ENCODE peak calls at places on chromosomes 7 and 10, in four cellular contexts. One of them, this sample, is unnamed. For H3K4me1, the result is how much of the 10 kb centered on the place peaks cover.

GRCh38 chr10:76582536-76582935 is 1055.1 kb downstream of the KCNMA1 start:
- DNase-seq in H1: no peak
- DNase-seq in GM12878: no peak
- DNase-seq in HepG2: no peak
- DNase-seq in this sample: no peak

GRCh38 chr10:74384615-74385213 is 233.7 kb downstream of the ADK start:
- DNase-seq in H1: no peak
- DNase-seq in GM12878: no peak
- DNase-seq in HepG2: no peak
- DNase-seq in this sample: no peak

GRCh38 chr10:47176903-47177860 is 122.8 kb upstream of the GDF10 start:
- DNase-seq in H1: no peak
- DNase-seq in GM12878: no peak
- DNase-seq in HepG2: no peak
- DNase-seq in this sample: no peak

GRCh38 chr7:20578257-20578771 is 37.2 kb upstream of the ABCB5 start:
- DNase-seq in H1: no peak
- DNase-seq in GM12878: no peak
- DNase-seq in HepG2: no peak
- DNase-seq in this sample: no peak

GRCh38 chr7:154998481-154998880 is 4.4 kb downstream of the PAXIP1 start:
- DNase-seq in H1: no peak
- DNase-seq in GM12878: no peak
- DNase-seq in HepG2: no peak
- DNase-seq in this sample: no peak

GRCh38 chr7:106465704-106466468 is 181.1 kb upstream of the NAMPT start:
- DNase-seq in H1: no peak
- DNase-seq in GM12878: no peak
- DNase-seq in HepG2: no peak
- DNase-seq in this sample: no peak

GRCh38 chr7:150855046-150855445 is 2.7 kb downstream of the AOC1 start:
- DNase-seq in H1: no peak
- DNase-seq in GM12878: no peak
- DNase-seq in HepG2: no peak
- DNase-seq in this sample: no peak

GRCh38 chr7:32611700-32612099 is 116.4 kb downstream of the AVL9 start:
- DNase-seq in H1: no peak
- DNase-seq in GM12878: no peak
- DNase-seq in HepG2: no peak
- DNase-seq in this sample: no peak

GRCh38 chr7:132579260-132579899 is 3.1 kb upstream of the PLXNA4 start:
- DNase-seq in H1: no peak
- DNase-seq in GM12878: no peak
- DNase-seq in HepG2: no peak
- DNase-seq in this sample: no peak

GRCh38 chr10:95290446-95290800 is 380 bp downstream of the PDLIM1 start:
- DNase-seq in H1: no peak
- DNase-seq in GM12878: no peak
- DNase-seq in HepG2: no peak
- DNase-seq in this sample: no peak
- H3K4me1 ChIP-seq in H1: under half
- H3K4me1 ChIP-seq in GM12878: under half
- H3K4me1 ChIP-seq in HepG2: half or more
- H3K4me1 ChIP-seq in this sample: under half

GRCh38 chr10:99329891-99330674 is 927 bp downstream of the CNNM1 start:
- DNase-seq in H1: no peak
- DNase-seq in GM12878: no peak
- DNase-seq in HepG2: no peak
- DNase-seq in this sample: peak
- TF ChIP-seq SUZ12 in H1: peak
- TF ChIP-seq SUZ12 in GM12878: no peak
- TF ChIP-seq SUZ12 in HepG2: no peak
- TF ChIP-seq SUZ12 in this sample: peak

GRCh38 chr7:245574-246295 is 44.2 kb upstream of the FOXL3 start:
- DNase-seq in H1: no peak
- DNase-seq in GM12878: no peak
- DNase-seq in HepG2: no peak
- DNase-seq in this sample: no peak

GRCh38 chr7:246451-246850 is 43.5 kb upstream of the FOXL3 start:
- DNase-seq in H1: no peak
- DNase-seq in GM12878: no peak
- DNase-seq in HepG2: no peak
- DNase-seq in this sample: no peak

GRCh38 chr7:248732-249435 is 41.1 kb upstream of the FOXL3 start:
- DNase-seq in H1: no peak
- DNase-seq in GM12878: no peak
- DNase-seq in HepG2: no peak
- DNase-seq in this sample: no peak

GRCh38 chr7:247166-247565 is 42.8 kb upstream of the FOXL3 start:
- DNase-seq in H1: no peak
- DNase-seq in GM12878: no peak
- DNase-seq in HepG2: no peak
- DNase-seq in this sample: no peak

GRCh38 chr7:247636-248035 is 42.3 kb upstream of the FOXL3 start:
- DNase-seq in H1: no peak
- DNase-seq in GM12878: no peak
- DNase-seq in HepG2: no peak
- DNase-seq in this sample: no peak
- TF ChIP-seq ZNF274 in H1: no peak
- TF ChIP-seq ZNF274 in GM12878: no peak
- TF ChIP-seq ZNF274 in HepG2: no peak
- TF ChIP-seq ZNF274 in this sample: no peak

GRCh38 chr7:95545666-95546065 is 50.6 kb downstream of the PDK4 start:
- DNase-seq in H1: no peak
- DNase-seq in GM12878: no peak
- DNase-seq in HepG2: no peak
- DNase-seq in this sample: no peak
- H3K4me1 ChIP-seq in H1: under half
- H3K4me1 ChIP-seq in GM12878: under half
- H3K4me1 ChIP-seq in HepG2: under half
- H3K4me1 ChIP-seq in this sample: under half

GRCh38 chr10:116115233-116115632 is 157.8 kb downstream of the GFRA1 start:
- DNase-seq in H1: no peak
- DNase-seq in GM12878: no peak
- DNase-seq in HepG2: no peak
- DNase-seq in this sample: no peak
- TF ChIP-seq SUZ12 in H1: no peak
- TF ChIP-seq SUZ12 in GM12878: no peak
- TF ChIP-seq SUZ12 in HepG2: no peak
- TF ChIP-seq SUZ12 in this sample: no peak

GRCh38 chr10:93032105-93032808 is 28.3 kb upstream of the CYP26C1 start:
- DNase-seq in H1: no peak
- DNase-seq in GM12878: no peak
- DNase-seq in HepG2: peak
- DNase-seq in this sample: no peak
- TF ChIP-seq ZNF274 in H1: no peak
- TF ChIP-seq ZNF274 in GM12878: no peak
- TF ChIP-seq ZNF274 in HepG2: no peak
- TF ChIP-seq ZNF274 in this sample: no peak

GRCh38 chr10:100888957-100889356 is 23.8 kb upstream of the SLF2 start:
- DNase-seq in H1: no peak
- DNase-seq in GM12878: no peak
- DNase-seq in HepG2: no peak
- DNase-seq in this sample: no peak

GRCh38 chr10:100886099-100886498 is 26.7 kb upstream of the SLF2 start:
- DNase-seq in H1: no peak
- DNase-seq in GM12878: no peak
- DNase-seq in HepG2: no peak
- DNase-seq in this sample: no peak

GRCh38 chr10:100887761-100888296 is 24.9 kb upstream of the SLF2 start:
- DNase-seq in H1: no peak
- DNase-seq in GM12878: no peak
- DNase-seq in HepG2: no peak
- DNase-seq in this sample: no peak

GRCh38 chr10:100886946-100887345 is 25.8 kb upstream of the SLF2 start:
- DNase-seq in H1: no peak
- DNase-seq in GM12878: no peak
- DNase-seq in HepG2: no peak
- DNase-seq in this sample: no peak

DNA sequence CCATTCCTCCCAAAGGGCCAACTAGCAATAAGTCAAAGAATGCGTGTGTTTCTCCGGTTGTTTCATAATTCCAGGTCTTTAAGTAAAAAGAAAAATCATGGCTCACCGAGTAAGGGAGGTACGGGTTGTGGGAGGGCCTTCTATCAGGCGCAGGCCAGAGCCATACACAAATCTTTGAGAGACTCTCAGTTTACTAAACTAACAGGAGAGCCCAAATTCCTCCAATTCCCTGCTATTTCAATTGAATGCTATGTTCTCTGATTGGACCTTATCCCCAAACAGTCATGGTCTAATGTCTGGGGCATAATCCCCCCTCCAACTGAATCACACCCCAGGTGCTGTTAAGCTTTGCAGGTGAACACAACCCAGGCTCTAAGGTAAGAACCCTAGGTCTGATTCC is 26.2 kb upstream of the SLF2 start:
- DNase-seq in H1: no peak
- DNase-seq in GM12878: no peak
- DNase-seq in HepG2: no peak
- DNase-seq in this sample: no peak
- H3K4me1 ChIP-seq in H1: under half
- H3K4me1 ChIP-seq in GM12878: under half
- H3K4me1 ChIP-seq in HepG2: half or more
- H3K4me1 ChIP-seq in this sample: under half

DNA sequence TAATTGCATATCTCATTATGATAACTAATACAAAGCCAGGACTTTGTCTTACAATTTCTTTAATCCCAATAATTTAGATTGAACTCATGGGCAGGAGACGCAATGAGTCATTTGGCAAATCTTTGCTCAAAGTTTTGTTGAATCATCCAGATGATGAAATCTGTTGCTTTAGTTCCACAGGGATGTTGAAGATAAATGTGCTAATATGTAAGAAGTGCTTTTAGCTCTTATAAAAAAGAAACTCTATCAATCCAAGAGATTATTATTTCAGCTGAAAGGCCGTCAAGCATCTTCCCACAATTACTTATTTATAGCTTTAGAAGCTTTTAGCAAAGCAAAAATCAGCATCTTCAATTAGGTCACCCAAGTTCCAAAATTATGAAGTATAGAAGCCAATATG is 36.8 kb upstream of the ANK3 start:
- DNase-seq in H1: no peak
- DNase-seq in GM12878: no peak
- DNase-seq in HepG2: peak
- DNase-seq in this sample: no peak
- TF ChIP-seq SUZ12 in H1: no peak
- TF ChIP-seq SUZ12 in GM12878: no peak
- TF ChIP-seq SUZ12 in HepG2: no peak
- TF ChIP-seq SUZ12 in this sample: no peak

GRCh38 chr10:95289921-95290421 is 832 bp downstream of the PDLIM1 start:
- DNase-seq in H1: no peak
- DNase-seq in GM12878: no peak
- DNase-seq in HepG2: no peak
- DNase-seq in this sample: no peak

GRCh38 chr10:95287281-95287680 is 3.5 kb downstream of the PDLIM1 start:
- DNase-seq in H1: no peak
- DNase-seq in GM12878: no peak
- DNase-seq in HepG2: no peak
- DNase-seq in this sample: no peak

GRCh38 chr10:95290801-95291633 is at the start of gene PDLIM1:
- DNase-seq in H1: no peak
- DNase-seq in GM12878: no peak
- DNase-seq in HepG2: peak
- DNase-seq in this sample: no peak

GRCh38 chr10:95288273-95288672 is 2.5 kb downstream of the PDLIM1 start:
- DNase-seq in H1: no peak
- DNase-seq in GM12878: no peak
- DNase-seq in HepG2: no peak
- DNase-seq in this sample: no peak

DNA sequence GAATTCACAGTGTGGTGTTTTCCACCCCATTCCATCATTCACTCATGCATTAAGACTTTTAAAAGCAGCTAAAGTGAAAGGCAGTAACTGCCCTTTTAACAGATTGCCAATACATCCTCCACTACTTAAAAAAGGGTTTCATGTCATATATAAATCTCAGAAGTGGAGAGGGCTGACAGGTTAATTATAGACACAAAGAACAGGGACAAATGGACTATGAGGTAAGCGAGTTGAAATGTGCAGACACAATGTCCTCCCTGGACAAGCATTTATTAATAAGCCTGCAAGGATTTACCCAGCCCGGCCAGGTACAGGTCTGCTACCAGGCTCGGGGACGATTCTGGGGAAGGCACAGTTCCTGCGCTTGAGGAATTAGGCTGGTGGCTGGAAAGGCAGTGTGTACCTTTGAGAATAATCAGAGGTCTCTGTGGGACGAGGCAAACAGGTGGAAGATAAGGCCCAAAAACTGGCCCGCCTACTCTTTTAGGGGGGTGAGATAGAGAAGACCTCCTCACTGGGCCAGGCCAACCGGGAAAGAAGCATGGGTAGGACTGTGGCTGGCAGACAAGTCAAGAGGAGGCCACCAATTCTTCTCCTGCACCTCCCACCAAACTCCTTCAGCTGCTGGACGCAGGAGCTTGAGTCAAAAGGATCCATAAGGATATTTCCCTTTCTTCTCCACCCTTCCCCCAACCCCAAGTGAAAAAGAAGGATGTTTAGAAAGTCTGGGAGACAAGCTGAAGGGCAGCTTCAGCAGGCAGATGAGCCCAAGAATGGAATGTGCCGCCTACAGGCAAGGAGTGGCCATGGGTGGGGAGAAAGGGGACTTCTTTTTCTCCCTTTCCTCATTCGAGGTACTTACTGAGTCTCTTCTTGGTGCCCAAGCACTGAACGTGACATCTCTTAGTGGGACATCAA is 1.5 kb downstream of the PDLIM1 start:
- DNase-seq in H1: no peak
- DNase-seq in GM12878: no peak
- DNase-seq in HepG2: no peak
- DNase-seq in this sample: no peak
- TF ChIP-seq ZNF274 in H1: no peak
- TF ChIP-seq ZNF274 in GM12878: no peak
- TF ChIP-seq ZNF274 in HepG2: no peak
- TF ChIP-seq ZNF274 in this sample: no peak

GRCh38 chr10:102656791-102657371 is 12.6 kb downstream of the TRIM8 start:
- DNase-seq in H1: no peak
- DNase-seq in GM12878: no peak
- DNase-seq in HepG2: no peak
- DNase-seq in this sample: no peak
- H3K4me1 ChIP-seq in H1: under half
- H3K4me1 ChIP-seq in GM12878: under half
- H3K4me1 ChIP-seq in HepG2: under half
- H3K4me1 ChIP-seq in this sample: under half

This sample was measured in NT2/D1.